ENCODE peak calls at places on chromosomes 11 and 22, in nine cellular contexts. N is keratinocyte; V is Panc1; U is psoas muscle; K is HCT116; C is naive thymus-derived CD4-positive, alpha-beta T cell; J is AG04449; G is tibial nerve; I is endodermal cell. T is an unnamed sample.

GRCh38 chr22:41382098-41382578 is 396 bp downstream of the TEF start:
- DNase-seq in V (no peak), I (peak), N (no peak), C (peak), U (peak), J (no peak), G (peak), K (no peak), T (peak)

GRCh38 chr11:1659478-1659877 is 29.9 kb downstream of the KRTAP5-5 start:
- DNase-seq in I (no peak), V (no peak), J (no peak), G (no peak), K (no peak), N (no peak), C (peak), U (no peak), T (peak)

GRCh38 chr11:99148352-99148751 is 127.6 kb downstream of the CNTN5 start:
- DNase-seq in N (no peak), I (no peak), J (no peak), U (no peak), C (no peak), G (no peak), V (no peak), K (no peak), T (no peak)

GRCh38 chr11:31824791-31825452 is 13.8 kb upstream of the PAX6 start:
- DNase-seq in V (no peak), G (no peak), K (no peak), C (no peak), N (no peak), U (no peak), I (peak), J (no peak), T (no peak)

GRCh38 chr11:64240467-64241174 is at the start of gene FKBP2:
- DNase-seq in U (peak), J (peak), C (peak), G (peak), I (peak), V (peak), N (peak), K (peak), T (peak)

GRCh38 chr22:42083119-42083518 is 3.6 kb downstream of the SMDT1 start:
- DNase-seq in J (no peak), I (no peak), N (no peak), U (no peak), C (no peak), K (no peak), G (no peak), V (no peak), T (no peak)

GRCh38 chr11:117884994-117885393 is 8.5 kb upstream of the FXYD6 start:
- DNase-seq in K (no peak), J (peak), I (peak), U (no peak), V (no peak), C (no peak), G (no peak), N (no peak), T (no peak)

GRCh38 chr22:25351631-25352293 is 132.3 kb downstream of the CRYBB2 start:
- DNase-seq in J (no peak), C (no peak), V (no peak), U (no peak), N (no peak), I (no peak), K (no peak), G (no peak), T (no peak)

GRCh38 chr11:86515297-86516094 is 140.8 kb downstream of the CCDC81 start:
- DNase-seq in V (peak), U (no peak), N (peak), J (peak), K (no peak), G (no peak), C (no peak), I (peak), T (no peak)

GRCh38 chr22:47484960-47485571 is 722.6 kb downstream of the TBC1D22A start:
- DNase-seq in V (no peak), C (no peak), G (no peak), N (no peak), U (no peak), I (no peak), J (no peak), K (no peak), T (no peak)

GRCh38 chr11:2466869-2467694 is 22.3 kb downstream of the KCNQ1 start:
- DNase-seq in V (no peak), C (peak), J (no peak), K (no peak), I (peak), U (no peak), N (no peak), G (no peak), T (peak)

GRCh38 chr11:503179-503981 is 3.7 kb downstream of the RNH1 start:
- DNase-seq in G (peak), C (no peak), V (no peak), I (peak), N (no peak), K (no peak), U (peak), J (no peak), T (no peak)

GRCh38 chr11:407651-408080 is 7.1 kb downstream of the SIGIRR start:
- DNase-seq in J (no peak), V (no peak), I (no peak), N (no peak), K (no peak), G (no peak), C (peak), U (no peak), T (no peak)

GRCh38 chr11:2681408-2682145 is 18.2 kb downstream of the KCNQ1OT1 start:
- DNase-seq in K (no peak), J (no peak), I (peak), C (no peak), N (no peak), U (no peak), G (no peak), V (no peak), T (no peak)

GRCh38 chr22:42757475-42757874 is 36.8 kb upstream of the A4GALT start:
- DNase-seq in V (no peak), K (no peak), N (no peak), J (no peak), C (no peak), U (no peak), G (no peak), I (peak), T (no peak)

GRCh38 chr11:68763181-68763721 is 11.9 kb upstream of the TESMIN start:
- DNase-seq in J (no peak), G (no peak), V (no peak), U (no peak), C (no peak), N (no peak), I (no peak), K (no peak), T (no peak)

GRCh38 chr11:8382436-8383053 is 118.9 kb upstream of the LMO1 start:
- DNase-seq in J (no peak), K (no peak), G (no peak), I (no peak), U (no peak), N (peak), V (no peak), C (no peak), T (no peak)

GRCh38 chr11:134569195-134569594 is 157.2 kb upstream of the B3GAT1 start:
- DNase-seq in C (no peak), U (no peak), V (no peak), N (no peak), K (no peak), J (no peak), I (peak), G (no peak), T (no peak)

GRCh38 chr22:20243545-20244249 is 24.4 kb downstream of the RTN4R start:
- DNase-seq in K (no peak), V (no peak), U (peak), G (no peak), C (peak), J (peak), N (peak), I (peak), T (peak)

GRCh38 chr22:49969751-49970527 is 9.4 kb downstream of the PIM3 start:
- DNase-seq in J (no peak), I (peak), K (no peak), U (peak), G (no peak), V (no peak), C (no peak), N (no peak), T (no peak)

GRCh38 chr11:14308897-14309387 is 50.0 kb downstream of the RRAS2 start:
- DNase-seq in V (no peak), J (no peak), C (no peak), G (no peak), K (no peak), I (no peak), N (no peak), U (no peak), T (no peak)

GRCh38 chr11:46250071-46251052 is 27.1 kb upstream of the CREB3L1 start:
- DNase-seq in U (no peak), C (no peak), J (no peak), V (no peak), I (no peak), K (no peak), G (no peak), N (no peak), T (no peak)

GRCh38 chr11:93085097-93085496 is 112.7 kb downstream of the SLC36A4 start:
- DNase-seq in K (no peak), I (no peak), J (no peak), U (no peak), N (peak), G (no peak), V (no peak), C (no peak), T (no peak)

GRCh38 chr11:28524098-28524497 is 415.9 kb downstream of the METTL15 start:
- DNase-seq in K (no peak), G (no peak), V (no peak), J (no peak), N (no peak), I (no peak), C (no peak), U (no peak), T (no peak)

GRCh38 chr11:73570415-73571114 is 27.3 kb downstream of the FAM168A start:
- DNase-seq in V (peak), N (peak), U (no peak), I (no peak), G (no peak), J (no peak), K (peak), C (no peak), T (no peak)

GRCh38 chr11:104663190-104664140 is 234.8 kb downstream of the CASP12 start:
- DNase-seq in G (no peak), C (no peak), K (no peak), N (no peak), U (no peak), V (no peak), J (no peak), I (no peak), T (no peak)

GRCh38 chr22:26610072-26610958 is 7.5 kb downstream of the CRYBB1 start:
- DNase-seq in U (peak), J (peak), K (no peak), C (no peak), I (no peak), G (no peak), V (no peak), N (peak), T (peak)

GRCh38 chr11:1126491-1126926 is 31.2 kb upstream of the MUC5AC start:
- DNase-seq in U (no peak), N (no peak), C (no peak), K (no peak), V (no peak), J (no peak), I (no peak), G (no peak), T (no peak)

GRCh38 chr11:10899542-10899830 is 41.6 kb upstream of the ZBED5 start:
- DNase-seq in U (peak), I (no peak), V (no peak), C (no peak), G (no peak), N (peak), J (no peak), K (no peak), T (no peak)
- H3K4me3 ChIP-seq in U (peak), I (no peak), V (no peak), C (no peak), G (no peak), N (peak), J (peak), K (peak), T (no peak)

GRCh38 chr11:77402218-77402556 is 71.7 kb downstream of the PAK1 start:
- DNase-seq in K (no peak), G (no peak), I (no peak), J (no peak), C (no peak), V (no peak), U (no peak), N (no peak), T (no peak)
- H3K4me3 ChIP-seq in K (no peak), G (no peak), I (no peak), J (no peak), C (no peak), V (no peak), U (no peak), N (no peak), T (no peak)

DNA sequence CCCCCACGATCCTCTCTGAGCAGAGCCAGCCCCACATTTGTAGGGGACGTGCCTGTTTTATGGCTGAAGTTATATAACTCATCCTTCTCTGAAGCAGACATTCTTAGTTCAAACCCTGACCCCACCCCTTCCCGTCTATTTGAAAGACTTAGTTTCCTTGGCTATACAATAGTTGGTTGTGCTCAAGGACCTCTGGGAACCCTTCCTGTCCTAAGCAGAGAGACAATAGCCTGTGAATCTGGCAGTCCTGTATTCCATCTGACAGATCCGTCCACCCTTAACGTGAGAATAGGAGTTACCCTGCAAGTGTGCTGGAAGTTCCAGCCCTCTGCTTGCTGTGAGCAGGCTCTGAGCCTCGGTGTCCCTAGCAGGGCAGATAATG is 75.2 kb downstream of the MN1 start:
- DNase-seq in K (no peak), J (no peak), U (no peak), N (no peak), V (no peak), C (no peak), G (no peak), I (no peak), T (no peak)
- H3K4me3 ChIP-seq in K (no peak), J (no peak), U (no peak), N (no peak), V (no peak), C (no peak), G (no peak), I (no peak), T (no peak)

GRCh38 chr11:128582496-128583366 is 4.6 kb downstream of the ETS1 start:
- DNase-seq in N (no peak), I (peak), J (peak), U (peak), V (peak), K (no peak), G (no peak), C (no peak), T (no peak)

GRCh38 chr11:128586689-128587088 is 669 bp downstream of the ETS1 start:
- DNase-seq in G (no peak), J (no peak), V (no peak), K (no peak), N (no peak), U (no peak), C (no peak), I (no peak), T (no peak)

GRCh38 chr11:128585498-128586238 is 1.7 kb downstream of the ETS1 start:
- DNase-seq in J (no peak), C (no peak), V (no peak), N (no peak), I (peak), U (no peak), G (no peak), K (no peak), T (no peak)

GRCh38 chr11:128581908-128582307 is 5.5 kb downstream of the ETS1 start:
- DNase-seq in G (no peak), V (no peak), K (no peak), C (no peak), N (no peak), I (no peak), U (no peak), J (no peak), T (no peak)

DNA sequence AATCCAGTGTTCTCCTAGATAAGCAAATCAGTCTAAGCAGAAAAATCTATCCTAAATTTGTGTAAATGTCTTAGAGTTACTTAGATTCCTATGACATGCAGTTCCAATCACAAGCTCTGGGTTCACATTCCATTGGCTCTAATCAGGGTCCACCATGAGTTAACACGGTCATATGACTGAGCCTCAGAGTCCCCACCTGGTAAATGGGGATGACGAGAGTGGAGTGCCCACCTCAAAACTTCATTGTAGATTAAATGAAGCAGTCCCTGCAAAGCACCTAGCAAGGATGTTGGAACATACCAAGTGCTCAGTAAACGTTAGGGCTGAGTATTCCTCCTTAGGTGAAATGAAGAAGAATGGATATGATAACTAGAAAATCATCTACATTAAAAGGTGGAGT is 3.1 kb downstream of the ETS1 start:
- DNase-seq in V (no peak), C (no peak), G (no peak), U (no peak), N (no peak), I (peak), K (no peak), J (no peak), T (no peak)
- H3K4me3 ChIP-seq in V (no peak), C (no peak), G (no peak), U (no peak), N (no peak), I (no peak), K (no peak), J (no peak), T (no peak)